ENCODE peak calls at places on chromosomes 2 and 18, in nine cellular contexts. N is transverse colon, W is AG04450, Z is AG09309, B is ascending aorta, R is lower leg skin, V is prostate gland, F is foreskin fibroblast, A is AG10803. O is an unnamed sample.

GRCh38 chr2:74915743-74916142 is 42.7 kb upstream of the POLE4 start:
- DNase-seq in N (no peak), W (no peak), Z (no peak), B (no peak), R (no peak), V (no peak), F (peak), A (peak), O (no peak)

GRCh38 chr18:13465476-13465875 is 246.9 kb downstream of the LDLRAD4 start:
- DNase-seq in N (no peak), W (no peak), Z (no peak), B (no peak), R (no peak), V (no peak), F (no peak), A (no peak), O (no peak)

GRCh38 chr18:45682181-45682580 is 41.8 kb upstream of the SLC14A1 start:
- DNase-seq in N (no peak), W (no peak), Z (no peak), B (no peak), R (no peak), V (no peak), F (no peak), A (no peak), O (no peak)

GRCh38 chr2:38551171-38551570 is 51.6 kb downstream of the HNRNPLL start:
- DNase-seq in N (no peak), W (no peak), Z (no peak), B (no peak), R (no peak), V (no peak), F (no peak), A (no peak), O (no peak)

GRCh38 chr2:65329551-65329950 is 101.9 kb downstream of the ACTR2 start:
- DNase-seq in N (no peak), W (no peak), Z (no peak), B (no peak), R (no peak), V (no peak), F (no peak), A (no peak), O (no peak)

GRCh38 chr2:217703999-217704398 is 298.8 kb downstream of the TNS1 start:
- DNase-seq in N (no peak), W (no peak), Z (no peak), B (no peak), R (no peak), V (no peak), F (no peak), A (no peak), O (no peak)

GRCh38 chr2:101400048-101400447 is 12.7 kb upstream of the CREG2 start:
- DNase-seq in N (no peak), W (no peak), Z (no peak), B (no peak), R (no peak), V (no peak), F (peak), A (no peak), O (no peak)

GRCh38 chr2:70936165-70936978 is 672 bp downstream of the ATP6V1B1 start:
- DNase-seq in N (no peak), W (no peak), Z (no peak), B (no peak), R (no peak), V (no peak), F (no peak), A (no peak), O (no peak)

GRCh38 chr18:36066001-36066400 is 1.4 kb downstream of the RPRD1A start:
- DNase-seq in N (no peak), W (no peak), Z (peak), B (no peak), R (no peak), V (no peak), F (peak), A (peak), O (no peak)

GRCh38 chr2:98948956-98949739 is 13.1 kb upstream of the CRACDL start:
- DNase-seq in N (no peak), W (no peak), Z (no peak), B (no peak), R (no peak), V (no peak), F (no peak), A (no peak), O (peak)

GRCh38 chr2:28544915-28545589 is 49.2 kb downstream of the PLB1 start:
- DNase-seq in N (peak), W (no peak), Z (no peak), B (no peak), R (no peak), V (no peak), F (peak), A (no peak), O (no peak)

GRCh38 chr2:237631029-237631785 is 3.8 kb downstream of the LRRFIP1 start:
- DNase-seq in N (no peak), W (no peak), Z (no peak), B (no peak), R (no peak), V (no peak), F (no peak), A (no peak), O (no peak)

GRCh38 chr2:204871246-204871953 is 326.1 kb downstream of the PARD3B start:
- DNase-seq in N (no peak), W (peak), Z (peak), B (no peak), R (no peak), V (no peak), F (peak), A (peak), O (no peak)

GRCh38 chr2:208669394-208669793 is 262.8 kb downstream of the PTH2R start:
- DNase-seq in N (no peak), W (no peak), Z (no peak), B (no peak), R (no peak), V (no peak), F (no peak), A (no peak), O (no peak)

GRCh38 chr2:28643911-28644334 is 107.7 kb upstream of the PPP1CB start:
- DNase-seq in N (peak), W (no peak), Z (peak), B (no peak), R (no peak), V (peak), F (peak), A (peak), O (no peak)

GRCh38 chr2:136025057-136025973 is 39.9 kb upstream of the DARS1 start:
- DNase-seq in N (peak), W (no peak), Z (no peak), B (no peak), R (no peak), V (peak), F (peak), A (peak), O (no peak)

GRCh38 chr2:127585270-127585807 is 49.9 kb downstream of the MYO7B start:
- DNase-seq in N (no peak), W (no peak), Z (no peak), B (no peak), R (no peak), V (no peak), F (no peak), A (no peak), O (no peak)

GRCh38 chr2:11903085-11903484 is 156.7 kb downstream of the LPIN1 start:
- DNase-seq in N (no peak), W (no peak), Z (no peak), B (no peak), R (no peak), V (no peak), F (no peak), A (no peak), O (no peak)

GRCh38 chr2:11907178-11907577 is 160.7 kb downstream of the LPIN1 start:
- DNase-seq in N (no peak), W (no peak), Z (no peak), B (no peak), R (no peak), V (no peak), F (no peak), A (no peak), O (no peak)

GRCh38 chr2:11899896-11900295 is 153.5 kb downstream of the LPIN1 start:
- DNase-seq in N (no peak), W (no peak), Z (no peak), B (no peak), R (no peak), V (no peak), F (peak), A (no peak), O (no peak)

GRCh38 chr2:11901351-11902069 is 155.1 kb downstream of the LPIN1 start:
- DNase-seq in N (no peak), W (no peak), Z (no peak), B (no peak), R (no peak), V (no peak), F (no peak), A (no peak), O (no peak)

DNA sequence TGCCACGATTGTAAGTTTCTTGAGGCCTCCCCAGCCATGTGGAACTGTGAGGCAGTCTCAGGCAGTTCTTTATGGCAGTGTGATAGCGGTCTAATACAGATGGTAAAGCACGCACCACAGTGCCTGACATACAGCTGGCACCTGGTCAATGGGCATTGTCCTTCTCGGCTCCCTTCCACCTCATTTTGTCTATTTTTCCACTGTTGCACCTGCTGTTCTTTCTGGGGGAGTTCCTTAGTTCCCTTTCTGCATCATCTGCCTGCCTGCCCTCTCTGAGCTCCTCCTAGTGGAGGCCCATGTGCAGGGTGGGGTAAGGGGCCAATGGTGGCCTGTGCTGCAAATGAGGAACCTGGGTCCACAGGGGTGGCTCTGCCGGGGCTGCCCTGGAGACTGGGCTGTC is 157.6 kb downstream of the LPIN1 start:
- DNase-seq in N (no peak), W (no peak), Z (no peak), B (no peak), R (no peak), V (no peak), F (no peak), A (no peak), O (no peak)
- TF ChIP-seq CTCF in N (no peak), W (no peak), Z (no peak), B (no peak), R (no peak), V (no peak), F (no peak), A (no peak), O (no peak)

GRCh38 chr2:63058742-63059433 is 8.3 kb downstream of the OTX1 start:
- DNase-seq in N (peak), W (no peak), Z (no peak), B (no peak), R (no peak), V (no peak), F (peak), A (no peak), O (no peak)

GRCh38 chr2:63057249-63058148 is 6.9 kb downstream of the OTX1 start:
- DNase-seq in N (no peak), W (no peak), Z (no peak), B (no peak), R (no peak), V (no peak), F (peak), A (no peak), O (no peak)

GRCh38 chr2:63056309-63057065 is 5.9 kb downstream of the OTX1 start:
- DNase-seq in N (peak), W (no peak), Z (no peak), B (no peak), R (no peak), V (no peak), F (peak), A (no peak), O (no peak)

GRCh38 chr2:63059434-63060078 is 8.9 kb downstream of the OTX1 start:
- DNase-seq in N (no peak), W (no peak), Z (no peak), B (no peak), R (no peak), V (no peak), F (peak), A (no peak), O (no peak)

DNA sequence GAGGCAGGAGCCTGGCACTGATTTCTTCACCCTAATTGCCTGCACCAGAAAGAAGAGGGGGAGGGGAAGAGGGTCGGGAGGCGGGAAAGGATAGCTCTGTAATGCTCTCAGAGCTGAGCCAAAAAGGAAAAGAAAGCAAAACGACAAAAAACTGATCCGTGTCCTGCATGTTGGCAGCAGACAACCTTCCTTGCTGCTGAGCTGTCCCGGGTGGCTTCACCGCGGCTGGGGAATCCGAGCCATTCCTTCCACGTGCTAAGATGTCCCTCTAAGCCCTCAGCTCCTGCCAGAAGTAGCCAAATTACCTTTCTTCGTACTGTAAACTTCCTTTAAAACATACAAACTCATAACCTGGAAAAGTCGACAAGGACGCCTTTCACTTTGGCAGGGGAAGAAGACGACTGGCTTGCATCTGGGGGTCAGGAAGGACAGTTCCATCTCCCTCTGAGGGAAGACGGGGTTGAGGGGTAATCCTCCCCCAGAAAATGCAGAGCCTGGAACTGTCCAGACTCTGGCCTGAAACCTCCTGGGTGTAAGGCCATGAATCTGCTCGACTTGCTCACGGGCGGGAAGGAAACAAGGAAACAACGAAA is 7.6 kb downstream of the OTX1 start:
- DNase-seq in N (peak), W (no peak), Z (no peak), B (no peak), R (no peak), V (no peak), F (peak), A (no peak), O (no peak)
- H3K4me3 ChIP-seq in N (no peak), W (no peak), Z (no peak), B (peak), R (no peak), V (no peak), F (no peak), A (no peak), O (no peak)

GRCh38 chr2:216008387-216008786 is 5.0 kb downstream of the MREG start:
- DNase-seq in N (no peak), W (no peak), Z (no peak), B (no peak), R (no peak), V (no peak), F (no peak), A (no peak), O (no peak)
- TF ChIP-seq CTCF in N (no peak), W (no peak), Z (no peak), B (no peak), R (no peak), V (no peak), F (no peak), A (no peak), O (no peak)

DNA sequence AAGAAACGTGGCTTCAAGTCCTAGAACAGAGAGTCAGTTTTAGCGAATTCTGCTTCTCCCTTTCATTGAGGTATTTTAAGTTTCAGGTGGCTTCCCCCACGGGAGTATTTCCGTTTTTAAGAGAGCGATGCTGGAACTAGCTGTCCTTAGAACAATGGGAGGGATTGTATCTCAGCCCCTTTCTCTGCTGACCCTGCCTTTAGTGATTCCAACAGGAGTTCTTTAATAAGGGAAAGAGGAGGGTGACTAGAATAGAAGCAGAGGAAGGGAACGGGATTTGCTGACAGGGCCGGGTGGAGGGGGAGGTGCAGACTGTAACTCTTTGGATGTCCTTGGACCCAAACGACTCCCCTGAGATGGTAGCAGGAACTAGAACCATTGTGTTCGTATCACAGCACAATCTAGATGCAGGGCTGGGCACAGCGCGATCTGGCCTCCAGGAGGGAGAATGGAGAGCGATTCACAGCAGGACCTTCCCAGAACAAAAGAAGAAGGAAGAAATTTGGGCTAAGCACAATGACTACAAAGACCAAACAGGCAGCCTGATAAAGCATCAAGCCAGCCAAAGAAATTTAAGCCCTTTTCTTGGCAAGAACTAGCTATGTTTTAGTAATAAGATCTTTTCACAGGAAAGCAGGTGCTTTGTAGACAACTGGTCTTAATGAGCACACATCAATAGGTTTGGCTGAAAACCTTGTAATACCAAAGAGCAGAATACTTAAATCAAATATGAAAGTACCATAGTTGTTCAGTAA is 15.8 kb upstream of the RTTN start:
- DNase-seq in N (no peak), W (no peak), Z (no peak), B (no peak), R (no peak), V (no peak), F (no peak), A (no peak), O (peak)
- H3K4me3 ChIP-seq in N (no peak), W (no peak), Z (no peak), B (no peak), R (no peak), V (no peak), F (no peak), A (no peak), O (peak)

DNA sequence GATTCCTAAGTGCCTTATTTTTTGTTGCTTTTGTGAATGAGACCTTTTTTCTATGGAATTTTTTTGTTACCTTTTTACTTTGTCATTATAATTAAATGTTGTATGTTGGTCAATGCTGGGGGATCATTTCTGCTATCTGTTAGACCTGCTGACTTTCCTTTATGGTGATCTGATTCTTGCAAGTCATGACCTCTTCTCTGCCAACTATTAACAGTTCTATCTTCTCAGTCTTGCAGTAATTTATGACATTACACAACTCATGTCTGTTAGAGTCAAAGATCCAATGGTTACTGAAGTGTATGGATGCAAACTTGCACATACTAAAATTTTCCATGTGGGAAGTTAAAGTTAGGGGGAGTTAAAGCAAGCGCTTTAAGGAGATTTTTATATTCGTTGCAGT is 18.0 kb downstream of the NPC1 start:
- DNase-seq in N (no peak), W (no peak), Z (no peak), B (no peak), R (no peak), V (no peak), F (no peak), A (no peak), O (no peak)
- TF ChIP-seq CTCF in N (no peak), W (no peak), Z (no peak), B (no peak), R (no peak), V (no peak), F (no peak), A (no peak), O (no peak)

GRCh38 chr18:62833494-62833893 is 118.2 kb downstream of the PHLPP1 start:
- DNase-seq in N (no peak), W (no peak), Z (no peak), B (no peak), R (no peak), V (no peak), F (no peak), A (no peak), O (no peak)

GRCh38 chr18:62828852-62829251 is 113.5 kb downstream of the PHLPP1 start:
- DNase-seq in N (no peak), W (no peak), Z (no peak), B (no peak), R (no peak), V (no peak), F (peak), A (no peak), O (no peak)

GRCh38 chr18:62834715-62835114 is 119.4 kb downstream of the PHLPP1 start:
- DNase-seq in N (no peak), W (no peak), Z (no peak), B (no peak), R (no peak), V (no peak), F (no peak), A (no peak), O (no peak)

GRCh38 chr18:62829936-62830335 is 114.6 kb downstream of the PHLPP1 start:
- DNase-seq in N (no peak), W (peak), Z (no peak), B (no peak), R (no peak), V (no peak), F (no peak), A (no peak), O (no peak)

DNA sequence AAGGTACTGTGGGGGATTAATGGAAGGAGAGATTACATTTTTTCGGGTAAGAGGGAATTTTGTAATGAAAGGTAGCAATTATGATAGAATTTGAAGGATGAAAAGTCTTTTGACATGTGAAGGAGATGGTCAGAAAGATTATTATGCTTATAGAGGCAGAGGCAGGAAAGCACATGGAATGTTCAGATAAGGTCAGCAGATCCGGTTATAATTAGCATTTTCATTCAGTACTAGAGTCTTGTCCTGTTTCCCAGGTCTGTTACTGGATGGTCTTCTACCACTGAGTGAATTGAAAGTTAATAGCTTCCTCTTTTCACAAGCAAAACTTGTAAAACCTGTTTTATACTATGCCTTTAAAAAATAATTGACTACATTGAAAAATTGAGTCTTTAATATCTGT is 116.9 kb downstream of the PHLPP1 start:
- DNase-seq in N (no peak), W (no peak), Z (no peak), B (no peak), R (no peak), V (no peak), F (no peak), A (no peak), O (no peak)
- H3K4me3 ChIP-seq in N (no peak), W (no peak), Z (no peak), B (no peak), R (no peak), V (no peak), F (no peak), A (no peak), O (no peak)

O was measured in retinal pigment epithelial cell.